ENCODE peak calls at places on chromosomes 3 and 15, in eight cellular contexts. M is stomach, O is GM23338, D is endothelial cell of umbilical vein, T is prostate gland, C is HCT116, N is suprapubic skin, Q is HepG2. S is an unnamed sample. For H3K4me1, the result is how much of the 10 kb centered on the place peaks cover.

GRCh38 chr3:127820871-127821853 is 1.2 kb downstream of the MGLL start:
- DNase-seq in O (no peak), T (peak), D (peak), M (peak), Q (no peak), C (no peak), N (no peak), S (no peak)

GRCh38 chr3:98513136-98513535 is 9.6 kb downstream of the CLDND1 start:
- DNase-seq in N (no peak), M (no peak), T (no peak), Q (no peak), D (no peak), C (peak), O (no peak), S (no peak)

GRCh38 chr3:70053293-70053692 is 53.8 kb downstream of the SAMMSON start:
- DNase-seq in D (no peak), M (no peak), O (no peak), N (no peak), Q (no peak), C (no peak), T (no peak), S (no peak)

GRCh38 chr15:69826818-69827174 is 270.9 kb downstream of the TLE3 start:
- DNase-seq in C (no peak), Q (no peak), T (no peak), D (no peak), M (no peak), N (no peak), O (no peak), S (no peak)

GRCh38 chr3:149934524-149934923 is 36.2 kb downstream of the PFN2 start:
- DNase-seq in C (no peak), T (no peak), D (no peak), O (no peak), Q (no peak), M (no peak), N (no peak), S (no peak)

GRCh38 chr3:38334656-38335055 is 11.9 kb upstream of the XYLB start:
- DNase-seq in O (no peak), D (no peak), C (no peak), M (no peak), Q (no peak), T (no peak), N (no peak), S (peak)

GRCh38 chr15:31169558-31169957 is 68.0 kb upstream of the TRPM1 start:
- DNase-seq in M (no peak), Q (no peak), D (no peak), O (no peak), N (no peak), T (no peak), C (no peak), S (peak)

GRCh38 chr3:44208568-44208967 is 33.1 kb upstream of the TOPAZ1 start:
- DNase-seq in M (no peak), T (no peak), D (no peak), Q (no peak), C (no peak), O (no peak), N (no peak), S (no peak)

GRCh38 chr3:123571264-123571972 is 13.4 kb downstream of the HACD2 start:
- DNase-seq in O (peak), D (no peak), Q (no peak), C (no peak), T (no peak), M (no peak), N (no peak), S (no peak)

GRCh38 chr15:44215594-44215993 is 20.5 kb upstream of the FRMD5 start:
- DNase-seq in M (no peak), T (no peak), N (no peak), Q (peak), O (no peak), D (peak), C (peak), S (no peak)

GRCh38 chr3:1048558-1048957 is 44.3 kb upstream of the CNTN6 start:
- DNase-seq in N (no peak), Q (no peak), C (no peak), O (no peak), T (no peak), D (no peak), M (no peak), S (no peak)

GRCh38 chr3:112306825-112307224 is 12.8 kb upstream of the SLC9C1 start:
- DNase-seq in C (no peak), N (no peak), T (no peak), M (no peak), D (no peak), Q (no peak), O (no peak), S (no peak)

GRCh38 chr15:72342385-72342784 is 22.4 kb upstream of the CELF6 start:
- DNase-seq in T (no peak), C (peak), N (no peak), O (peak), M (peak), Q (peak), D (peak), S (no peak)

GRCh38 chr3:195133462-195133861 is 137.5 kb downstream of the XXYLT1 start:
- DNase-seq in O (no peak), M (no peak), T (peak), N (no peak), D (no peak), C (no peak), Q (no peak), S (no peak)

GRCh38 chr15:80820092-80820491 is 40.9 kb downstream of the CEMIP start:
- DNase-seq in N (no peak), D (no peak), M (no peak), Q (no peak), O (no peak), T (no peak), C (no peak), S (no peak)

GRCh38 chr3:18122264-18122663 is 302.9 kb downstream of the SATB1 start:
- DNase-seq in T (no peak), D (no peak), N (no peak), C (no peak), O (no peak), M (no peak), Q (no peak), S (no peak)

GRCh38 chr15:75347222-75348033 is 589 bp downstream of the NEIL1 start:
- DNase-seq in M (peak), D (peak), O (peak), N (peak), Q (no peak), C (peak), T (peak), S (no peak)

GRCh38 chr3:10263549-10264363 is 15.5 kb downstream of the TATDN2 start:
- DNase-seq in O (peak), T (no peak), C (peak), D (peak), M (no peak), N (no peak), Q (no peak), S (no peak)

GRCh38 chr3:73848173-73848751 is 223.5 kb upstream of the PDZRN3 start:
- DNase-seq in C (no peak), T (no peak), N (no peak), M (no peak), O (peak), D (no peak), Q (peak), S (no peak)

GRCh38 chr15:67708500-67708899 is 116.8 kb upstream of the SKOR1 start:
- DNase-seq in O (no peak), T (no peak), N (no peak), M (no peak), D (no peak), Q (no peak), C (no peak), S (no peak)

GRCh38 chr3:123021986-123022510 is 5.5 kb downstream of the SEMA5B start:
- DNase-seq in M (no peak), C (no peak), T (no peak), D (no peak), N (no peak), O (peak), Q (no peak), S (no peak)

GRCh38 chr3:151044706-151045105 is 40.8 kb upstream of the MED12L start:
- DNase-seq in M (no peak), C (no peak), O (no peak), Q (no peak), N (no peak), D (no peak), T (no peak), S (no peak)

GRCh38 chr3:194069421-194070219 is 66.3 kb upstream of the HES1 start:
- DNase-seq in C (no peak), M (no peak), D (peak), T (no peak), N (no peak), Q (peak), O (no peak), S (no peak)

GRCh38 chr3:156605686-156606605 is 51.0 kb upstream of the SSR3 start:
- DNase-seq in Q (no peak), N (no peak), D (peak), O (peak), T (no peak), C (no peak), M (peak), S (peak)
- H3K4me1 ChIP-seq in Q (under half), N (under half), D (under half), O (under half), T (under half), C (under half), M (under half), S (under half)

GRCh38 chr3:65596511-65597224 is 442.1 kb downstream of the MAGI1 start:
- DNase-seq in D (no peak), M (no peak), O (no peak), T (no peak), C (no peak), Q (no peak), N (no peak), S (no peak)
- TF ChIP-seq POLR2AphosphoS5 in D (no peak), M (no peak), O (peak), T (no peak), C (no peak), Q (no peak), N (no peak), S (no peak)

GRCh38 chr15:86903642-86904421 is 824.2 kb downstream of the AGBL1 start:
- DNase-seq in C (no peak), D (no peak), N (no peak), M (no peak), Q (no peak), T (no peak), O (no peak), S (no peak)

GRCh38 chr15:86911022-86911421 is 831.4 kb downstream of the AGBL1 start:
- DNase-seq in M (no peak), Q (no peak), T (no peak), D (no peak), C (no peak), N (no peak), O (no peak), S (peak)

GRCh38 chr15:86906406-86906805 is 826.7 kb downstream of the AGBL1 start:
- DNase-seq in N (no peak), M (no peak), C (no peak), Q (no peak), O (no peak), T (no peak), D (no peak), S (no peak)
- H3K4me1 ChIP-seq in N (under half), M (under half), C (under half), Q (under half), O (under half), T (under half), D (under half), S (under half)

GRCh38 chr3:152842423-152842822 is 7.5 kb downstream of the P2RY1 start:
- DNase-seq in T (no peak), D (no peak), M (no peak), C (no peak), N (no peak), Q (no peak), O (no peak), S (no peak)
- TF ChIP-seq POLR2AphosphoS5 in T (no peak), D (no peak), M (no peak), C (no peak), N (no peak), Q (no peak), O (no peak), S (no peak)